ENCODE peak calls at places on chromosomes 11 and 22, in four cellular contexts. K, F, Z and J are unnamed samples.

GRCh38 chr11:10309163-10310093 is 4.6 kb downstream of the ADM start:
- DNase-seq in K (no peak), F (peak), Z (peak), J (no peak)

GRCh38 chr11:74676596-74676995 is 54.6 kb downstream of the CHRDL2 start:
- DNase-seq in K (no peak), F (no peak), Z (no peak), J (no peak)

GRCh38 chr11:9783986-9784385 is 120.1 kb downstream of the SWAP70 start:
- DNase-seq in K (no peak), F (no peak), Z (no peak), J (no peak)

GRCh38 chr11:124656759-124657627 is 16.5 kb downstream of the SIAE start:
- DNase-seq in K (no peak), F (peak), Z (no peak), J (no peak)

GRCh38 chr11:19597194-19597593 is 115.4 kb upstream of the NAV2 start:
- DNase-seq in K (no peak), F (no peak), Z (no peak), J (no peak)

GRCh38 chr22:20319745-20320658 is at the start of gene DGCR6L:
- DNase-seq in K (peak), F (peak), Z (peak), J (peak)

GRCh38 chr11:59802639-59803176 is 7.9 kb downstream of the MRPL16 start:
- DNase-seq in K (no peak), F (peak), Z (peak), J (no peak)

GRCh38 chr11:44930588-44931302 is 19.9 kb downstream of the TP53I11 start:
- DNase-seq in K (no peak), F (peak), Z (no peak), J (no peak)

GRCh38 chr22:47178339-47178738 is 415.9 kb downstream of the TBC1D22A start:
- DNase-seq in K (no peak), F (no peak), Z (no peak), J (no peak)

GRCh38 chr11:75565916-75566762 is 4.1 kb downstream of the SERPINH1 start:
- DNase-seq in K (no peak), F (no peak), Z (no peak), J (no peak)

GRCh38 chr22:36833073-36833472 is 16.2 kb upstream of the PVALB start:
- DNase-seq in K (no peak), F (no peak), Z (no peak), J (no peak)

GRCh38 chr22:44633647-44634046 is 68.4 kb upstream of the PRR5 start:
- DNase-seq in K (no peak), F (no peak), Z (no peak), J (no peak)

GRCh38 chr22:37233751-37234631 is 10.1 kb downstream of the RAC2 start:
- DNase-seq in K (no peak), F (no peak), Z (no peak), J (no peak)

GRCh38 chr11:87368876-87369480 is 331.2 kb downstream of the TMEM135 start:
- DNase-seq in K (no peak), F (peak), Z (no peak), J (peak)

GRCh38 chr11:95435628-95436353 is 204.8 kb upstream of the SESN3 start:
- DNase-seq in K (no peak), F (no peak), Z (no peak), J (no peak)

GRCh38 chr11:11584446-11584810 is 37.4 kb downstream of the GALNT18 start:
- DNase-seq in K (no peak), F (no peak), Z (no peak), J (no peak)

GRCh38 chr11:35304393-35304790 is 115.0 kb downstream of the SLC1A2 start:
- DNase-seq in K (no peak), F (peak), Z (no peak), J (no peak)

GRCh38 chr11:34379081-34379480 is 21.3 kb upstream of the ABTB2 start:
- DNase-seq in K (no peak), F (no peak), Z (no peak), J (no peak)

GRCh38 chr11:46916669-46917108 is 1.7 kb downstream of the LRP4 start:
- DNase-seq in K (no peak), F (peak), Z (peak), J (peak)
- H3K4me3 ChIP-seq in K (peak), F (peak), Z (peak), J (peak)

DNA sequence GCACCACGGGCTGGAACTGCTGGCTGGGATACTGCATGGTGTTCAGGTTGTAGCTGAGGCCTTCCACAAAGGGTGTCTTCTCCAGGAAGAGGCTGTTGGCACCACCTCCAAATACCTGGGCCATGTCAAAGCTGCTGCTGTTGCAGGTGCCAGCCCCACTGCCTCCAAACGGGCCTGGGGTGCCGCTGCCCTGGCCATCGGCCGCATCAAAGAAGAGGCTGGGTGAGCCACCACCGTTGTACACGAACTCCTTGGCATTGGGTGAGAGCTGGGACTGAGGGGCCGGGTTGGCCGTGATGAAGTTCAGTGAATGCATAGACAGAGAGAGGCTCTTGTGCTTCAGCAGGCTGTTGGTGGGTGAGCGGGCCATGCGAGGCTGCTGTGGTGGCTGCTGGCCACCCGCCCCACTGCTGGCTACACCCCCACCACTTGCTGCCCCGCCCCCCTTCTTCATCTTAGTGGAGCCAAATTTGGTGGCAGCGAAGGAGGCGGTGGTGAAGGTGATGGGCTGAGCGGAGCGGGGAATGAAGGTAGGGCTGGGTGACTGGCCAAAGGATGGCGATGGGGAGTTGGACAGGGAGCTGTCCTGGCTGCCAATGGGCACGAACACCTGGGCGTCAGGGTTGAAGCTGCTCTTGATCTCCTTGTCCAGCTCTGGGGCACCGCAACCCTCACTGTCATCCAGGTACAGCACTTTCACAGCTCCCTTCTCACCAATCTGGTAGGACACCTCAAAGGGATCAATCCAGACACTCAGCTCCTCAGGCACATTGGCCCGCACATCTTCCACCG is 10.1 kb downstream of the TOB2 start:
- DNase-seq in K (no peak), F (no peak), Z (no peak), J (no peak)
- H3K4me3 ChIP-seq in K (no peak), F (no peak), Z (no peak), J (no peak)

DNA sequence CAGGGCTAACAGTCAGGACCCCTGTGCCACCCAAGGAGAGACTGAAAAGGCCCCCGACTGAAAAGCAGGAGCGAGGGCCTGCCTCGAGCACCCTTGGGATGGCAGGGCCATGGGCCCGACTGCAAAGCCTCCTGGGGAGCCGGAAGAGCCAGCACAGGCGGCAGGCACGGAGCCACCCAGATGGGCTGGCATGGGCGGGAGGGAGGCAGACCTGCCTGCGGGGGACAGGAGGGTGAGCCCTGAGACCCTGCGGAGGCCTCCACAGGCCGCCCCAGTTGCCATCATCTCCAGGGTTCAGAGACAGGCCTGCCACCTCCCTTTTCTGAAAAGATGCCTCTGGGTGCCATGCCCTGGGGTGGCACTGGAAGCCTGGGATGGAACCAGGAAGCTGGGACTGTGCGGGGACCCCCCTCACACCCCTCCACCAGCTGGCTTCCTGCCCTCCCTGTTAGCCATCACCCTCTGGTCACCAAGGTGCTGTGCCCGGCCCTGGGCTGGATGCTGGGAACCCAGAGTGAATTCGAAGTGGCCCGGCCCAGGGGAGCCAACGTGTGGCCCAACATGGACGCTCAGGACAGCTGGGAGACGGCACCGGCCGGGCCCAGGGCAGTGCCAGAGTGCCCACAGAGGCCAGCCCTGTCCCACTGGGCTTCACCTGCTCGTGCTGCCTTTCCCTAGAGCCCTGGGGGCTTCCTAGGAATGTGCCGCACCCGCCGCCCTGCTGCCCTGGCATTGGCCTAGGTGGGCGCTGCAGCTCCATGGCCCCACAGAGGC is 13.8 kb downstream of the TSPAN32 start:
- DNase-seq in K (no peak), F (no peak), Z (no peak), J (no peak)
- H3K4me3 ChIP-seq in K (no peak), F (no peak), Z (no peak), J (no peak)

GRCh38 chr11:30016588-30017363 is at the start of gene KCNA4:
- DNase-seq in K (no peak), F (peak), Z (no peak), J (peak)
- H3K4me3 ChIP-seq in K (no peak), F (no peak), Z (peak), J (peak)

GRCh38 chr22:43170131-43170480 is 16.8 kb downstream of the TTLL12 start:
- DNase-seq in K (no peak), F (no peak), Z (no peak), J (no peak)
- H3K4me3 ChIP-seq in K (no peak), F (no peak), Z (no peak), J (no peak)

GRCh38 chr11:8085006-8085645 is 4.1 kb downstream of the TUB start:
- DNase-seq in K (no peak), F (no peak), Z (no peak), J (no peak)

GRCh38 chr11:8083088-8083395 is 2.0 kb downstream of the TUB start:
- DNase-seq in K (no peak), F (no peak), Z (no peak), J (no peak)

GRCh38 chr11:8082391-8083087 is 1.5 kb downstream of the TUB start:
- DNase-seq in K (no peak), F (peak), Z (peak), J (no peak)

GRCh38 chr11:8084352-8084751 is 3.3 kb downstream of the TUB start:
- DNase-seq in K (no peak), F (no peak), Z (no peak), J (no peak)

GRCh38 chr11:8083871-8084281 is 2.9 kb downstream of the TUB start:
- DNase-seq in K (no peak), F (peak), Z (no peak), J (no peak)
- H3K4me3 ChIP-seq in K (no peak), F (no peak), Z (peak), J (no peak)

GRCh38 chr11:67375320-67376021 is 2.1 kb upstream of the CLCF1 start:
- DNase-seq in K (no peak), F (no peak), Z (no peak), J (no peak)
- H3K4me3 ChIP-seq in K (no peak), F (no peak), Z (no peak), J (peak)

GRCh38 chr22:46064966-46065666 is 85.2 kb upstream of the PPARA start:
- DNase-seq in K (no peak), F (no peak), Z (no peak), J (no peak)
- H3K4me3 ChIP-seq in K (no peak), F (no peak), Z (peak), J (no peak)

GRCh38 chr11:66315921-66316811 is 678 bp downstream of the CD248 start:
- DNase-seq in K (no peak), F (no peak), Z (no peak), J (no peak)

GRCh38 chr11:66315498-66315885 is 1.4 kb downstream of the CD248 start:
- DNase-seq in K (no peak), F (no peak), Z (no peak), J (no peak)

GRCh38 chr11:66313321-66314185 is 3.3 kb downstream of the CD248 start:
- DNase-seq in K (no peak), F (no peak), Z (no peak), J (no peak)

GRCh38 chr11:66314186-66314501 is 2.7 kb downstream of the CD248 start:
- DNase-seq in K (no peak), F (no peak), Z (no peak), J (no peak)

DNA sequence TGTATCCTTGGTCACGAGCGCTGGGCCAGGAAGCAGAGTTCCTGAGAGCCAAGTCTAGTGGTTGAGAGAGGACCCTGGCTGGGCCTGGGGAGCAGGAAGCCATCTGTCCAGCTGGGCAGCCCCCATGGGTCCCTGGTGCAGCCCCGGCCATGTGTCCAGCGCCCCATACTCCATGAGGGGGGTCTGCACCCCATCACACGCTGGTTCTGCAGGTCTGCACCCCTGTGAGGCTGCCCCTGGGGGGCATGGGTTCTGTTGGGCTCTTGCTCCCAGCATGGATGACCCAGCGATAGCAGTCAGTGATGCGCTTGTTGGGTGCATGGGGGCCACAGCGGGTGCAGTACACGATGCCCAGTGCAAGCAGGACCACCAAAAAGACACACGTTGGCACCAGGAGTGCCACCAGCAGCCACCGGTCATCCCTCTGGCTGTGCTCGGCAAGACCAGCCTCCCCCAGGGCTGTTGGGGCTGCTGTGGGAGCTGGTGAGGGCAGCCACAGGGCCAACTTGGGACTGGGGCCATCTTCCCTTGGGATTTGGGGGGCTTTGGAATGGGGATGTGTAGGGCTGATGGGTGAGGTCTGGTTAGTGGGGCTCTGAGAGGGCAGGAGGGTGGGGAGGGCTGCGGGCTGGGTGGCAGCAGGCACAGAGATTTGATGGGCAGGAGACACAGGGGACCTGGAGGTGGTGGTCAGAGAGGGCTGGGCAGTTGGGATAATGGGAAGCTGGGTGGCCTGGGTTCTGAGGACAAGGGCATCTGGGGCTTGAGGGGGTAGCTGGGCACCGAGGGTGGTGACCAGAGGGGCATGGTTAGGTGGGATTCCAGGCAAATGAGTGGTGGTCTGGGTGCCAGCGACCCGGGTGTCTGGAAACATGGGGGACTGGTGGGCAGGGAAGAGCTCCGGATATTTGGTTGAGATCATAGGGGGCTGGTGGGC is 2.0 kb downstream of the CD248 start:
- DNase-seq in K (no peak), F (no peak), Z (no peak), J (no peak)
- H3K4me3 ChIP-seq in K (no peak), F (no peak), Z (no peak), J (no peak)

DNA sequence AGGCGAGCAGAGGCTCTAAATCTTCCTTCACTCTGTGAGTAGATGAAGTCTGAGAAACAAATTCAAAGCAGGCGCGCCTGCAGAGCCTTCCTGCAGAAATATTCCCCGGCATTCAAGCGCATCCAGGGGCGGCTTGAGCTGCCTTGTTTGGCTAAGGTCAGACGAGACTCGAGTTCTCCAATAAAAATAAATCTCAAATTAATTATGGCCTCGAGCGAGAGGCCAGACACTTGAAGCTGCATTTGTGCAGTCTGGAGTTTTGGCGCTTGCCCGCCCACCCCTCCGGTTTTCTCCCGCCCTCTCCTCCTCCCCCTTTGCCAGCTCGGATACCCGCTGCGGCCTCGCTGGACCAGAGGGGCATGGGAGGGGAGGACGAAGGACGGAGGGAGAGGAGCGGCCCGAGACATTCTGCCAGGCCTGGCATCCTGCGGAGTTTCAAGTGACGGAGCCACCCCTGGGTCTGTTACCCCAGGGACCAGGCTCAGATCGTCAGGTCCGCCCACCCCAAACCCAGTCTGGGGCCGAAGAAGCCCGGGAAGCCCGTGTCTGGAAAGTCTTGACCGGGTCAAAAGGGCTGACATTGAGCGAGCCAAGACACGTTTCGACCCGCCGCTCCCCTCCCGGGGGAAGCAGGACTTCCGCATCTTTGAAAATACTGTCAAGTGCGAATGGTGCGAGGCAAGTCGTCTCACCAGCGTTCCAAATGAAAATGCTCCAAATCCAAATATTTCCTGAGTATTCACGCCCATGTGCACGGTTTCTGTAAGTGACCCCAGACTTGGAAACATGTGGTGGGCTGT is 3.7 kb upstream of the FLI1 start:
- DNase-seq in K (no peak), F (peak), Z (no peak), J (no peak)
- H3K4me3 ChIP-seq in K (no peak), F (no peak), Z (no peak), J (peak)